ENCODE peak calls at places on chromosomes 2 and 18, in four cellular contexts. X, I, B and M are unnamed samples.

GRCh38 chr2:27184115-27184514 is 27.7 kb upstream of the ATRAID start:
- DNase-seq in B (no peak), I (no peak), X (no peak), M (no peak)

GRCh38 chr2:1004398-1004797 is 53.7 kb downstream of the SNTG2 start:
- DNase-seq in B (no peak), I (no peak), X (no peak), M (no peak)

GRCh38 chr2:42792087-42792582 is 248 bp downstream of the HAAO start:
- DNase-seq in I (no peak), X (no peak), B (no peak), M (no peak)

GRCh38 chr2:139353874-139354273 is 573.7 kb upstream of the NXPH2 start:
- DNase-seq in I (no peak), B (no peak), X (no peak), M (no peak)

GRCh38 chr2:173999272-173999671 is 34.1 kb upstream of the SP3 start:
- DNase-seq in X (no peak), I (no peak), B (no peak), M (no peak)

GRCh38 chr2:5710615-5711014 is 18.4 kb downstream of the SOX11 start:
- DNase-seq in B (no peak), X (no peak), I (no peak), M (no peak)

GRCh38 chr18:57436193-57436964 is 1.2 kb downstream of the ONECUT2 start:
- DNase-seq in B (no peak), X (no peak), I (no peak), M (no peak)

GRCh38 chr18:58640428-58640805 is 11.5 kb upstream of the ALPK2 start:
- DNase-seq in I (no peak), B (no peak), X (no peak), M (no peak)

GRCh38 chr2:109063326-109063670 is 65.7 kb upstream of the SH3RF3 start:
- DNase-seq in B (no peak), X (no peak), I (no peak), M (no peak)

GRCh38 chr2:210586381-210586780 is 30.0 kb downstream of the CPS1 start:
- DNase-seq in B (no peak), I (no peak), X (no peak), M (no peak)

GRCh38 chr2:20630967-20631366 is 19.9 kb downstream of the HS1BP3 start:
- DNase-seq in B (no peak), X (no peak), I (no peak), M (no peak)

GRCh38 chr2:10911291-10912075 is at the start of gene KCNF1:
- DNase-seq in I (no peak), B (peak), X (peak), M (peak)

GRCh38 chr2:84969511-84970265 is 1.3 kb upstream of the KCMF1 start:
- DNase-seq in B (no peak), I (peak), X (peak), M (no peak)